ENCODE peak calls at places on chromosomes 16 and 17, in five cellular contexts. One of them, this sample, is unnamed.

GRCh38 chr17:60168654-60169053 is 18.9 kb downstream of the CA4 start:
- DNase-seq in H9: peak
- DNase-seq in neural progenitor cell: no peak
- DNase-seq in ascending aorta: no peak
- DNase-seq in PC-9: no peak
- DNase-seq in this sample: no peak

GRCh38 chr16:50737420-50737959 is 4.4 kb upstream of the CYLD start:
- DNase-seq in PC-9: no peak
- DNase-seq in H9: no peak
- DNase-seq in neural progenitor cell: no peak
- DNase-seq in ascending aorta: no peak
- DNase-seq in this sample: no peak

GRCh38 chr17:47733047-47733413 is at the start of gene TBX21:
- DNase-seq in ascending aorta: peak
- DNase-seq in H9: peak
- DNase-seq in neural progenitor cell: peak
- DNase-seq in PC-9: peak
- DNase-seq in this sample: peak

GRCh38 chr17:73803867-73804539 is 159.8 kb upstream of the SDK2 start:
- DNase-seq in H9: no peak
- DNase-seq in PC-9: no peak
- DNase-seq in ascending aorta: peak
- DNase-seq in neural progenitor cell: no peak
- DNase-seq in this sample: peak

GRCh38 chr16:30728904-30729672 is 19.1 kb upstream of the PHKG2 start:
- DNase-seq in PC-9: no peak
- DNase-seq in H9: no peak
- DNase-seq in ascending aorta: no peak
- DNase-seq in neural progenitor cell: no peak
- DNase-seq in this sample: peak

GRCh38 chr16:46736695-46737094 is 11.4 kb downstream of the MYLK3 start:
- DNase-seq in H9: peak
- DNase-seq in ascending aorta: no peak
- DNase-seq in neural progenitor cell: no peak
- DNase-seq in PC-9: no peak
- DNase-seq in this sample: no peak

GRCh38 chr17:76076765-76077581 is 2.0 kb upstream of the ZACN start:
- DNase-seq in H9: peak
- DNase-seq in ascending aorta: no peak
- DNase-seq in PC-9: no peak
- DNase-seq in neural progenitor cell: peak
- DNase-seq in this sample: peak

GRCh38 chr16:19757026-19757425 is 39.0 kb downstream of the IQCK start:
- DNase-seq in PC-9: no peak
- DNase-seq in ascending aorta: peak
- DNase-seq in neural progenitor cell: no peak
- DNase-seq in H9: no peak
- DNase-seq in this sample: no peak

GRCh38 chr16:28193530-28194423 is 18.0 kb downstream of the XPO6 start:
- DNase-seq in neural progenitor cell: no peak
- DNase-seq in PC-9: peak
- DNase-seq in H9: no peak
- DNase-seq in ascending aorta: peak
- DNase-seq in this sample: no peak

GRCh38 chr16:23729503-23730424 is 16.7 kb upstream of the ERN2 start:
- DNase-seq in ascending aorta: no peak
- DNase-seq in PC-9: peak
- DNase-seq in neural progenitor cell: no peak
- DNase-seq in H9: peak
- DNase-seq in this sample: peak

GRCh38 chr16:89046491-89046890 is 47.2 kb upstream of the ACSF3 start:
- DNase-seq in PC-9: no peak
- DNase-seq in neural progenitor cell: no peak
- DNase-seq in ascending aorta: no peak
- DNase-seq in H9: no peak
- DNase-seq in this sample: no peak

GRCh38 chr17:5203908-5204294 is 12.2 kb upstream of the ZNF594 start:
- DNase-seq in neural progenitor cell: no peak
- DNase-seq in H9: no peak
- DNase-seq in ascending aorta: no peak
- DNase-seq in PC-9: peak
- DNase-seq in this sample: no peak

GRCh38 chr17:45430006-45430737 is 2.5 kb downstream of the ARHGAP27 start:
- DNase-seq in neural progenitor cell: no peak
- DNase-seq in H9: peak
- DNase-seq in ascending aorta: no peak
- DNase-seq in PC-9: no peak
- DNase-seq in this sample: peak

GRCh38 chr17:57107498-57108101 is 22.6 kb downstream of the AKAP1 start:
- DNase-seq in H9: no peak
- DNase-seq in neural progenitor cell: peak
- DNase-seq in ascending aorta: no peak
- DNase-seq in PC-9: peak
- DNase-seq in this sample: no peak

GRCh38 chr17:55420776-55421178 is 858 bp downstream of the MMD start:
- DNase-seq in H9: no peak
- DNase-seq in neural progenitor cell: peak
- DNase-seq in PC-9: no peak
- DNase-seq in ascending aorta: peak
- DNase-seq in this sample: peak

GRCh38 chr17:55845385-55845784 is 94.5 kb downstream of the PCTP start:
- DNase-seq in neural progenitor cell: peak
- DNase-seq in H9: peak
- DNase-seq in PC-9: no peak
- DNase-seq in ascending aorta: peak
- DNase-seq in this sample: peak

GRCh38 chr16:67758006-67758405 is 38.9 kb upstream of the GFOD2 start:
- DNase-seq in PC-9: no peak
- DNase-seq in neural progenitor cell: no peak
- DNase-seq in ascending aorta: no peak
- DNase-seq in H9: no peak
- DNase-seq in this sample: no peak

GRCh38 chr17:71741836-71742235 is 379.0 kb upstream of the SOX9 start:
- DNase-seq in ascending aorta: no peak
- DNase-seq in neural progenitor cell: no peak
- DNase-seq in PC-9: no peak
- DNase-seq in H9: no peak
- DNase-seq in this sample: no peak

GRCh38 chr16:66617728-66618127 is 13.2 kb downstream of the CMTM3 start:
- DNase-seq in H9: no peak
- DNase-seq in neural progenitor cell: no peak
- DNase-seq in ascending aorta: no peak
- DNase-seq in PC-9: no peak
- DNase-seq in this sample: no peak

GRCh38 chr17:67452681-67453554 is 75.8 kb downstream of the PITPNC1 start:
- DNase-seq in PC-9: no peak
- DNase-seq in H9: no peak
- DNase-seq in neural progenitor cell: no peak
- DNase-seq in ascending aorta: peak
- DNase-seq in this sample: no peak

GRCh38 chr16:54242199-54242598 is 44.4 kb downstream of the IRX3 start:
- DNase-seq in ascending aorta: no peak
- DNase-seq in H9: peak
- DNase-seq in neural progenitor cell: peak
- DNase-seq in PC-9: peak
- DNase-seq in this sample: peak

GRCh38 chr16:9957002-9957401 is 225.2 kb downstream of the GRIN2A start:
- DNase-seq in ascending aorta: no peak
- DNase-seq in H9: no peak
- DNase-seq in neural progenitor cell: no peak
- DNase-seq in PC-9: no peak
- DNase-seq in this sample: no peak

GRCh38 chr16:10678655-10679054 is 16.1 kb downstream of the TEKT5 start:
- DNase-seq in ascending aorta: no peak
- DNase-seq in H9: no peak
- DNase-seq in neural progenitor cell: peak
- DNase-seq in PC-9: no peak
- DNase-seq in this sample: no peak

GRCh38 chr16:87541004-87541881 is 48.4 kb upstream of the ZCCHC14 start:
- DNase-seq in neural progenitor cell: peak
- DNase-seq in ascending aorta: peak
- DNase-seq in PC-9: no peak
- DNase-seq in H9: no peak
- DNase-seq in this sample: no peak

GRCh38 chr16:55779391-55780094 is 53.4 kb downstream of the CES1 start:
- DNase-seq in neural progenitor cell: peak
- DNase-seq in PC-9: no peak
- DNase-seq in H9: no peak
- DNase-seq in ascending aorta: no peak
- DNase-seq in this sample: no peak

GRCh38 chr16:77359065-77359502 is 75.8 kb downstream of the ADAMTS18 start:
- DNase-seq in H9: no peak
- DNase-seq in neural progenitor cell: peak
- DNase-seq in PC-9: peak
- DNase-seq in ascending aorta: no peak
- DNase-seq in this sample: no peak

GRCh38 chr16:31476305-31477219 is 4.6 kb downstream of the TGFB1I1 start:
- DNase-seq in neural progenitor cell: peak
- DNase-seq in PC-9: peak
- DNase-seq in H9: peak
- DNase-seq in ascending aorta: peak
- DNase-seq in this sample: peak

GRCh38 chr17:63497708-63498483 is 21.0 kb downstream of the ACE start:
- DNase-seq in H9: peak
- DNase-seq in PC-9: no peak
- DNase-seq in ascending aorta: no peak
- DNase-seq in neural progenitor cell: peak
- DNase-seq in this sample: peak

GRCh38 chr16:23835390-23836077 is at the start of gene PRKCB:
- DNase-seq in ascending aorta: peak
- DNase-seq in H9: peak
- DNase-seq in PC-9: no peak
- DNase-seq in neural progenitor cell: peak
- DNase-seq in this sample: peak

GRCh38 chr17:78934681-78935418 is 9.7 kb upstream of the TIMP2 start:
- DNase-seq in H9: peak
- DNase-seq in neural progenitor cell: no peak
- DNase-seq in PC-9: no peak
- DNase-seq in ascending aorta: no peak
- DNase-seq in this sample: no peak
- H3K27ac ChIP-seq in H9: no peak
- H3K27ac ChIP-seq in neural progenitor cell: no peak
- H3K27ac ChIP-seq in PC-9: peak
- H3K27ac ChIP-seq in ascending aorta: peak
- H3K27ac ChIP-seq in this sample: no peak

GRCh38 chr17:77326636-77327035 is 185.9 kb downstream of the SEC14L1 start:
- DNase-seq in PC-9: no peak
- DNase-seq in H9: peak
- DNase-seq in neural progenitor cell: no peak
- DNase-seq in ascending aorta: peak
- DNase-seq in this sample: no peak
- H3K27ac ChIP-seq in PC-9: no peak
- H3K27ac ChIP-seq in H9: no peak
- H3K27ac ChIP-seq in neural progenitor cell: no peak
- H3K27ac ChIP-seq in ascending aorta: peak
- H3K27ac ChIP-seq in this sample: no peak

DNA sequence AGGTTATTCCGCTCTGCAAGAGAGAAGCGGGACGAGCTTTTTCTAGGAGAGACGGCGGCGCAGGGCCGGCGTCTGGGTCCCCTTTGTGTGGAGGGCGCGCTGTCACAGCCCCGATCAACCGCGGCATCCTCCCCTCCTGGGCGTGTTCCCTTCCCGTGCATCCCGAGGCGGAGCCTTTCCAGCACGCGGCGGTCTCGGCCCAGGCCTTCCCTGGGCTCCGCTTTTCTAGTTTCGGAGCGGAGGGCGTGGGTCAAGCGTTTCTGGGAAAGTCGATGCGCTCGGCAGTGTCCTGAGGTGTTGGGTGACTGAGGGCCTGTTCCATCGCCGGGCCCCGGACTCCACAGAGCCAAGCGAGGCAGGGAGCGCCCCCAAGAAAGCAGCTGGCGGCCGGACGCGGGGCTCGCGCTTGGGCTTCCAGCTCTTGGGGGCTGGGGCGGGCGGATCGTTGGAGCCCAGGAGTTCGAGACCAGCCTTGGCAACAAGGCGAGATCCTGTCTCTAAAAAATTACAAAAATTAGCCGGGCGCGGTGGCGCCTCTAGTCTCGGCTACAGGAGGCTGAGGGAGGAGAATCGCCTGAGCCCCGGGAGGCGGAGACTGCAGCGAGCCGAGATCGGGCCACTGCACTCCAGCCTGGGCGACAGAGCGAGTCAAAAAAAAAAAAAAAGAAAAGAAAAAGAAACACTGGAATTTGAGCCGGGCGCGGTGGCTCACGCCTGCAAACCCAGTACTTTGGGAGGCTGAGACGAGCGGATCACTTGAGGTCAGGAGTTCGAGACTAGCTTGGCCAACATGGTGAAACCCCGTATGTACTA is 825 bp downstream of the IFT140 start:
- DNase-seq in ascending aorta: no peak
- DNase-seq in neural progenitor cell: no peak
- DNase-seq in PC-9: peak
- DNase-seq in H9: no peak
- DNase-seq in this sample: no peak
- H3K27ac ChIP-seq in ascending aorta: peak
- H3K27ac ChIP-seq in neural progenitor cell: no peak
- H3K27ac ChIP-seq in PC-9: peak
- H3K27ac ChIP-seq in H9: no peak
- H3K27ac ChIP-seq in this sample: no peak

DNA sequence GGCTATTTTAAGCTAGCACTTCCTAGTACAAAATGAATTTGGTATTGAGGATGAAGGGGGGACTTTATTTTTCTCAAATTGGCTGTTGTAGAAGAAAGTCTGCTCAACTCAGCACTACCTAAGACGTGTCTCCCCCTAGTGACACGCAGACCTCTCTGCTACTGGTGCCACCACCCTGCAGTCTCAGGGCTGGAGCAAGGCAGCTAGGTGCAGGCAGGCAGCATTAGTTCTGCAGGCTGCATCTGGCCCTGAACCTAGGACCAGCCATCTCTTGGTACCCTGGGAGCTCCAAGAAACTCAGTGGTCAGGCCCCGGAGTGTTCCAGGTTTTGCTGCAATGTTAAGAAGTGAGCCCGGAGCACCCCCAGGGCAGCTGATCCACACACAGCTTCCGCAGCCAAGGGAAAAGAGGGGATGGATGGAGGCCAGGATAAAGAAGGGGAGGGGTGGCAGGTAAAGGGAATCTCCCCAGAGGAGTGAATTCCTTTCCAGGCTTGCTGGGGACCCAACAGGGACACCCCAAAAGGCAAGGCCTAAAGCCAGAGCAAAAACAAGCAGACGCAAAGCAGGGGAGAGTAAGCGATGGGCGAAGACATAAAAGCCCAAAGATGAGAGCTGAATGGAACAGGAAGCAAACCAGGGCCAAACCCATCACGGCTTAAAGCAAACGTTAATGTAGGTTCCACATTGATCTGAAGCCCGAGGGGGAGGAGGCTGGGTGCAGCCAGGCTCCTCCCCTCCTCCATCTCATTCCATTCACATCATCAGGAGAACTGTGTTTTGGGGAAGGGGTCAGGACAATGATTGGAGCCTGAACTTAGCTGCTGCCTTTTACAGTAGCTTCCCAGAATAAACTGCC is 200.5 kb downstream of the ZFHX3 start:
- DNase-seq in H9: peak
- DNase-seq in neural progenitor cell: peak
- DNase-seq in PC-9: no peak
- DNase-seq in ascending aorta: peak
- DNase-seq in this sample: peak
- H3K27ac ChIP-seq in H9: no peak
- H3K27ac ChIP-seq in neural progenitor cell: no peak
- H3K27ac ChIP-seq in PC-9: no peak
- H3K27ac ChIP-seq in ascending aorta: peak
- H3K27ac ChIP-seq in this sample: no peak